ENCODE peak calls at places on chromosomes 6 and 20, in four cellular contexts. One of them, this sample, is unnamed.

GRCh38 chr20:52209154-52209571 is 17.6 kb upstream of the ZFP64 start:
- DNase-seq in H1: peak; percentile 65
- DNase-seq in GM12878: no peak
- DNase-seq in IMR-90: no peak
- DNase-seq in this sample: no peak

GRCh38 chr20:64223526-64224067 is 32.0 kb upstream of the PCMTD2 start:
- DNase-seq in IMR-90: peak; percentile 46
- DNase-seq in GM12878: no peak
- DNase-seq in H1: peak; percentile 88
- DNase-seq in this sample: peak; percentile 82

GRCh38 chr6:44617416-44617815 is 229.9 kb downstream of the CDC5L start:
- DNase-seq in IMR-90: no peak
- DNase-seq in H1: no peak
- DNase-seq in GM12878: no peak
- DNase-seq in this sample: no peak

GRCh38 chr20:10857362-10858070 is 183.7 kb upstream of the JAG1 start:
- DNase-seq in IMR-90: peak; percentile 60
- DNase-seq in GM12878: no peak
- DNase-seq in H1: no peak
- DNase-seq in this sample: no peak

GRCh38 chr20:60786686-60787217 is 465.3 kb upstream of the CDH4 start:
- DNase-seq in GM12878: no peak
- DNase-seq in IMR-90: no peak
- DNase-seq in H1: no peak
- DNase-seq in this sample: no peak

GRCh38 chr6:157460182-157460999 is 79.4 kb downstream of the ZDHHC14 start:
- DNase-seq in IMR-90: peak; percentile 45
- DNase-seq in H1: no peak
- DNase-seq in GM12878: no peak
- DNase-seq in this sample: no peak

GRCh38 chr20:57877995-57878394 is 168.2 kb upstream of the PMEPA1 start:
- DNase-seq in H1: no peak
- DNase-seq in IMR-90: no peak
- DNase-seq in GM12878: no peak
- DNase-seq in this sample: no peak

GRCh38 chr6:27138837-27139752 is 108.4 kb upstream of the PRSS16 start:
- DNase-seq in GM12878: peak; percentile 95
- DNase-seq in H1: peak; percentile 92
- DNase-seq in IMR-90: peak; percentile 60
- DNase-seq in this sample: peak; percentile 56

GRCh38 chr6:45387236-45387635 is 9.5 kb upstream of the SUPT3H start:
- DNase-seq in IMR-90: peak; percentile 62
- DNase-seq in H1: no peak
- DNase-seq in GM12878: no peak
- DNase-seq in this sample: no peak

GRCh38 chr20:10381477-10381876 is 52.5 kb downstream of the MKKS start:
- DNase-seq in GM12878: no peak
- DNase-seq in IMR-90: no peak
- DNase-seq in H1: no peak
- DNase-seq in this sample: no peak

GRCh38 chr20:12598894-12599293 is 409.9 kb upstream of the SPTLC3 start:
- DNase-seq in GM12878: no peak
- DNase-seq in H1: no peak
- DNase-seq in IMR-90: no peak
- DNase-seq in this sample: no peak

GRCh38 chr6:164337925-164338381 is 923.4 kb downstream of the QKI start:
- DNase-seq in IMR-90: no peak
- DNase-seq in H1: no peak
- DNase-seq in GM12878: no peak
- DNase-seq in this sample: peak; percentile 83

GRCh38 chr6:144898052-144898689 is 613.0 kb downstream of the UTRN start:
- DNase-seq in H1: no peak
- DNase-seq in GM12878: no peak
- DNase-seq in IMR-90: peak; percentile 54
- DNase-seq in this sample: no peak

GRCh38 chr20:58251348-58251978 is 23.0 kb upstream of the ANKRD60 start:
- DNase-seq in IMR-90: no peak
- DNase-seq in H1: no peak
- DNase-seq in GM12878: no peak
- DNase-seq in this sample: peak; percentile 60

GRCh38 chr6:15299430-15300131 is 53.7 kb downstream of the JARID2 start:
- DNase-seq in H1: peak; percentile 45
- DNase-seq in GM12878: peak; percentile 90
- DNase-seq in IMR-90: peak; percentile 46
- DNase-seq in this sample: peak; percentile 91

GRCh38 chr6:62805431-62805830 is 405.8 kb upstream of the FKBP1C start:
- DNase-seq in GM12878: no peak
- DNase-seq in H1: no peak
- DNase-seq in IMR-90: no peak
- DNase-seq in this sample: no peak

GRCh38 chr20:2578430-2579192 is 42.2 kb downstream of the TMC2 start:
- DNase-seq in GM12878: no peak
- DNase-seq in IMR-90: no peak
- DNase-seq in H1: peak; percentile 28
- DNase-seq in this sample: peak; percentile 31
- TF ChIP-seq CHD1 in GM12878: no peak
- TF ChIP-seq CHD1 in IMR-90: no peak
- TF ChIP-seq CHD1 in H1: no peak
- TF ChIP-seq CHD1 in this sample: no peak

GRCh38 chr20:38973107-38973506 is 11.0 kb downstream of the DHX35 start:
- DNase-seq in IMR-90: no peak
- DNase-seq in H1: no peak
- DNase-seq in GM12878: no peak
- DNase-seq in this sample: no peak
- TF ChIP-seq RAD21 in IMR-90: no peak
- TF ChIP-seq RAD21 in H1: no peak
- TF ChIP-seq RAD21 in GM12878: no peak
- TF ChIP-seq RAD21 in this sample: no peak

DNA sequence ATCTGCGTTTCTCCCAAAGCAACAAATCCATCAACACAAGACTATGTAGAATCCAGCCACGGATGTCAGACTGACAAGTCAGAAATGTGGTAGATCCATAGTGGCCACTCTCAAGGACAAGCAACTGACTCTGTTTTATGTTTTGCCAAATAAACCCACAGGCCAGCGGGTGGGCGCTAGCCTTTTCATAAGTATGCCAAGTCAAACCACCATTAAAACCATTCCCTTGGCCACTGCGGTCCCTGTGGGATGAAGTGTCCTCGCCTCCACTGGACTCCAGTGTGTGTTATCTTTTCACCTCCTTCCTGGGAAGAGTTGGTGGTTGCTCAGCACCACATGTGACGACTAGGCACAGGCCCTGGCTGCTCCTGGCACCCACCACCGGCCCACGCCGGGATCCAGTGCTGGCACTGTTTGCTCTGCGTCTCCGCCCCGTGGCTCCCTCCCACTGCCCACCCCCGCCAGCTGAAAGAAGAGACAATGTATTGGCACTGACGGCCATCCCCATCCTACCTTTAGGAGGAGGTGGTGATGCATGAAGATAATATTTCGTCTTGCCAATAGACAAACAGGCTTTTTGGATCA is 103.4 kb downstream of the FOXC1 start:
- DNase-seq in GM12878: no peak
- DNase-seq in H1: no peak
- DNase-seq in IMR-90: no peak
- DNase-seq in this sample: no peak
- TF ChIP-seq CHD1 in GM12878: no peak
- TF ChIP-seq CHD1 in H1: no peak
- TF ChIP-seq CHD1 in IMR-90: no peak
- TF ChIP-seq CHD1 in this sample: no peak

DNA sequence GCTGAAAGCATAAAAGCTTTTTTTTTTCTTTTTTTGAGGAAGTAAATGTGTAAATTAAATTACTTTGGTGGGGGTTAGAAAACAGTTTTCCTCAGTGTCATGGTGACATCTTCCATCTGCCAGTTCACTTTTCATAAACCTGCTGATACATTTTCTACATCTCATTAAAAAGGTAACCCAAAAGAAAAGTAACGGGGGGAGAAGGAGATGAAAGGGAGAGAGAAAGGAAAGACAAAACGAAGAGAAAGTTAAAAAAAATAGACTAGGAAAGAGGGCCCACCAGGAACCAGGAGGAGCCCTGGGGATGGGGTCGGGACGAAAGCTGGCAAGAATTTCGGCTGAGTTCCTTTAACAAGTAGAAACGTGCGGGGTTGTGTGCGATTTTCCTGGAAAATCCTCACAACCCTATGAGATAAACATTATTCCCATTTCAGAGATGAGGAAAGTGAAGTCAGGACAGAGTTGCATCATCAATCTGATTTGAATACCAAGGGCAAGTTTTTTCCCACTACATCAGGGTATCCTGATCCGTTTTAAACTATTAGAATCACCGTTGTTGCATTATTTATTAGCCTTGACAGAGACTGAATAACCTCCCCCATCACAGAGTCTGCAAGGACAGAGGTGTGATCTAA is 53.4 kb upstream of the TPD52L1 start:
- DNase-seq in H1: no peak
- DNase-seq in IMR-90: no peak
- DNase-seq in GM12878: no peak
- DNase-seq in this sample: no peak
- TF ChIP-seq RAD21 in H1: no peak
- TF ChIP-seq RAD21 in IMR-90: no peak
- TF ChIP-seq RAD21 in GM12878: no peak
- TF ChIP-seq RAD21 in this sample: no peak

This sample was measured in K562.